ENCODE peak calls at places on chromosomes 6 and 20, in ten cellular contexts. G is neural progenitor cell, C is left ventricle myocardium inferior, N is endothelial cell of umbilical vein, R is mucosa of descending colon, I is cardiac muscle cell, T is ovary, K is lower lobe of right lung, J is osteocyte, F is coronary artery. Q is an unnamed sample.

GRCh38 chr6:98487612-98488011 is 346.8 kb upstream of the POU3F2 start:
- DNase-seq in G (peak), C (no peak), N (no peak), R (no peak), I (peak), T (no peak), K (no peak), J (no peak), F (no peak), Q (no peak)

GRCh38 chr20:49447946-49448809 is 34.3 kb downstream of the KCNB1 start:
- DNase-seq in G (peak), C (peak), N (no peak), R (no peak), I (no peak), T (peak), K (no peak), J (no peak), F (no peak), Q (no peak)

GRCh38 chr6:169160091-169160854 is 93.4 kb downstream of the THBS2 start:
- DNase-seq in G (no peak), C (no peak), N (no peak), R (no peak), I (no peak), T (peak), K (no peak), J (no peak), F (peak), Q (no peak)

GRCh38 chr6:26556263-26557070 is 18.3 kb downstream of the HMGN4 start:
- DNase-seq in G (peak), C (peak), N (peak), R (no peak), I (no peak), T (peak), K (no peak), J (no peak), F (no peak), Q (no peak)

GRCh38 chr20:46979603-46980241 is 85.1 kb downstream of the EYA2 start:
- DNase-seq in G (no peak), C (no peak), N (no peak), R (no peak), I (no peak), T (no peak), K (no peak), J (no peak), F (no peak), Q (no peak)

GRCh38 chr6:113719545-113719944 is 137.6 kb upstream of the MARCKS start:
- DNase-seq in G (no peak), C (no peak), N (no peak), R (no peak), I (no peak), T (no peak), K (no peak), J (no peak), F (no peak), Q (no peak)

GRCh38 chr6:163716690-163717089 is 302.2 kb downstream of the QKI start:
- DNase-seq in G (no peak), C (no peak), N (no peak), R (no peak), I (no peak), T (no peak), K (no peak), J (no peak), F (no peak), Q (no peak)

GRCh38 chr20:420721-421574 is 12.8 kb downstream of the RBCK1 start:
- DNase-seq in G (no peak), C (no peak), N (no peak), R (peak), I (no peak), T (no peak), K (no peak), J (no peak), F (no peak), Q (no peak)

GRCh38 chr20:3646651-3647050 is 16.5 kb downstream of the GFRA4 start:
- DNase-seq in G (no peak), C (no peak), N (no peak), R (no peak), I (no peak), T (no peak), K (no peak), J (no peak), F (no peak), Q (no peak)

GRCh38 chr6:9620263-9620662 is 794.6 kb downstream of the TFAP2A start:
- DNase-seq in G (no peak), C (no peak), N (no peak), R (no peak), I (no peak), T (no peak), K (no peak), J (no peak), F (no peak), Q (no peak)

GRCh38 chr6:45619211-45619760 is 241.6 kb upstream of the SUPT3H start:
- DNase-seq in G (no peak), C (no peak), N (no peak), R (no peak), I (no peak), T (no peak), K (no peak), J (no peak), F (no peak), Q (no peak)

GRCh38 chr6:153301602-153302001 is 170.5 kb upstream of the RGS17 start:
- DNase-seq in G (peak), C (no peak), N (no peak), R (no peak), I (no peak), T (no peak), K (no peak), J (no peak), F (no peak), Q (no peak)

GRCh38 chr6:100096356-100096755 is 102.3 kb upstream of the MCHR2 start:
- DNase-seq in G (no peak), C (no peak), N (no peak), R (no peak), I (no peak), T (no peak), K (no peak), J (no peak), F (no peak), Q (no peak)

GRCh38 chr20:14685179-14685578 is 347.8 kb upstream of the FLRT3 start:
- DNase-seq in G (no peak), C (no peak), N (no peak), R (no peak), I (no peak), T (no peak), K (no peak), J (no peak), F (no peak), Q (no peak)

GRCh38 chr20:51363378-51363777 is 179.1 kb downstream of the NFATC2 start:
- DNase-seq in G (no peak), C (no peak), N (no peak), R (no peak), I (no peak), T (peak), K (no peak), J (no peak), F (no peak), Q (no peak)

GRCh38 chr6:145233955-145234354 is 501.4 kb downstream of the EPM2A start:
- DNase-seq in G (peak), C (no peak), N (no peak), R (no peak), I (no peak), T (no peak), K (no peak), J (no peak), F (no peak), Q (no peak)

GRCh38 chr6:169722362-169723199 is 1.7 kb downstream of the PHF10 start:
- DNase-seq in G (peak), C (peak), N (peak), R (peak), I (peak), T (peak), K (peak), J (no peak), F (no peak), Q (no peak)

GRCh38 chr20:22411568-22412450 is 172.6 kb downstream of the FOXA2 start:
- DNase-seq in G (no peak), C (peak), N (no peak), R (no peak), I (no peak), T (no peak), K (no peak), J (no peak), F (no peak), Q (no peak)

GRCh38 chr6:45543298-45544235 is 165.8 kb upstream of the SUPT3H start:
- DNase-seq in G (no peak), C (no peak), N (no peak), R (no peak), I (no peak), T (no peak), K (no peak), J (no peak), F (no peak), Q (no peak)

GRCh38 chr6:74798302-74798701 is 407.6 kb downstream of the COL12A1 start:
- DNase-seq in G (no peak), C (no peak), N (no peak), R (no peak), I (no peak), T (no peak), K (no peak), J (no peak), F (no peak), Q (no peak)

GRCh38 chr6:115545410-115545986 is 515.2 kb downstream of the FRK start:
- DNase-seq in G (peak), C (no peak), N (no peak), R (no peak), I (peak), T (no peak), K (no peak), J (peak), F (no peak), Q (no peak)

GRCh38 chr6:128422200-128422599 is 98.2 kb downstream of the PTPRK start:
- DNase-seq in G (no peak), C (no peak), N (no peak), R (no peak), I (no peak), T (no peak), K (no peak), J (no peak), F (no peak), Q (no peak)

GRCh38 chr6:82687855-82688254 is 324.2 kb downstream of the TPBG start:
- DNase-seq in G (no peak), C (no peak), N (no peak), R (no peak), I (no peak), T (no peak), K (no peak), J (no peak), F (no peak), Q (no peak)

GRCh38 chr20:4569092-4569491 is 152.6 kb upstream of the PRND start:
- DNase-seq in G (no peak), C (no peak), N (no peak), R (no peak), I (no peak), T (no peak), K (no peak), J (no peak), F (no peak), Q (no peak)

GRCh38 chr20:1301031-1301529 is 27.9 kb downstream of the SDCBP2 start:
- DNase-seq in G (peak), C (no peak), N (peak), R (no peak), I (no peak), T (no peak), K (no peak), J (no peak), F (no peak), Q (no peak)

GRCh38 chr6:30740993-30741784 is 1.3 kb downstream of the FLOT1 start:
- DNase-seq in G (no peak), C (no peak), N (peak), R (no peak), I (no peak), T (no peak), K (no peak), J (no peak), F (no peak), Q (no peak)

GRCh38 chr20:34622821-34623451 is 54.0 kb downstream of the PIGU start:
- DNase-seq in G (no peak), C (no peak), N (no peak), R (no peak), I (no peak), T (no peak), K (peak), J (no peak), F (no peak), Q (peak)

GRCh38 chr6:4858194-4859028 is 82.2 kb downstream of the CDYL start:
- DNase-seq in G (no peak), C (no peak), N (no peak), R (peak), I (no peak), T (no peak), K (no peak), J (no peak), F (no peak), Q (no peak)

GRCh38 chr6:79313254-79313653 is 78.8 kb upstream of the HMGN3 start:
- DNase-seq in G (no peak), C (no peak), N (no peak), R (no peak), I (no peak), T (no peak), K (no peak), J (no peak), F (no peak), Q (no peak)

GRCh38 chr6:39808934-39809333 is 16.8 kb downstream of the DAAM2 start:
- DNase-seq in G (no peak), C (no peak), N (no peak), R (no peak), I (no peak), T (no peak), K (no peak), J (no peak), F (peak), Q (no peak)

GRCh38 chr6:106098383-106099234 is 12.5 kb downstream of the PRDM1 start:
- DNase-seq in G (peak), C (no peak), N (peak), R (peak), I (no peak), T (no peak), K (peak), J (no peak), F (no peak), Q (no peak)

GRCh38 chr6:151175924-151176445 is 63.8 kb upstream of the AKAP12 start:
- DNase-seq in G (no peak), C (no peak), N (no peak), R (no peak), I (no peak), T (no peak), K (no peak), J (no peak), F (no peak), Q (no peak)

GRCh38 chr6:14763139-14763538 is 482.7 kb upstream of the JARID2 start:
- DNase-seq in G (no peak), C (no peak), N (no peak), R (no peak), I (no peak), T (no peak), K (no peak), J (no peak), F (no peak), Q (no peak)

GRCh38 chr6:138410048-138410735 is 6.2 kb downstream of the HEBP2 start:
- DNase-seq in G (no peak), C (no peak), N (no peak), R (no peak), I (no peak), T (no peak), K (peak), J (no peak), F (no peak), Q (peak)

GRCh38 chr6:106702451-106703110 is 73.2 kb downstream of the QRSL1 start:
- DNase-seq in G (no peak), C (no peak), N (no peak), R (no peak), I (no peak), T (no peak), K (peak), J (peak), F (no peak), Q (no peak)

GRCh38 chr6:138944412-138944811 is 43.6 kb downstream of the REPS1 start:
- DNase-seq in G (no peak), C (no peak), N (peak), R (no peak), I (no peak), T (no peak), K (no peak), J (no peak), F (no peak), Q (no peak)

DNA sequence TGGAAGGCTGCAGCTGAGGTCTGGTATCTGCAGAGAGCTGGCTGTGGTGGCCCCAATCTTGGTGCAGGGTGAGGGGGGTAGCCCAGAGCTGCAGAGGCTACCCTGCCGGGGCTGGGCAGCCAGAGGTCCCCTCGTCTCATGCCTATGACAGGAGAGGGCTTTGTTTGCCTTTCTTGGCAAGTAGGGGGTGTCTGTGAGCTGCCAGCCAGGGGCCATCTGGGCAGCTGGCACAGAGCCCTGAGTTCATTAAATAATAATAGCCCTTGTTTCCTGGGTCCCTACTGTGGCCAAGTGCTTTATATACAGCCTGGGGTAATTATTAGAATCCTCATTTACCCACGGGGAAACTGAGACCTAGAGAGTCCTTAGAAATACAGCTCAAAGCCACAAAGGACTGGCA is 66.6 kb downstream of the EZR start:
- DNase-seq in G (peak), C (peak), N (no peak), R (no peak), I (no peak), T (no peak), K (no peak), J (no peak), F (no peak), Q (no peak)
- TF ChIP-seq CTCF in G (peak), C (peak), N (no peak), R (no peak), I (peak), T (no peak), K (no peak), J (peak), F (no peak), Q (no peak)

DNA sequence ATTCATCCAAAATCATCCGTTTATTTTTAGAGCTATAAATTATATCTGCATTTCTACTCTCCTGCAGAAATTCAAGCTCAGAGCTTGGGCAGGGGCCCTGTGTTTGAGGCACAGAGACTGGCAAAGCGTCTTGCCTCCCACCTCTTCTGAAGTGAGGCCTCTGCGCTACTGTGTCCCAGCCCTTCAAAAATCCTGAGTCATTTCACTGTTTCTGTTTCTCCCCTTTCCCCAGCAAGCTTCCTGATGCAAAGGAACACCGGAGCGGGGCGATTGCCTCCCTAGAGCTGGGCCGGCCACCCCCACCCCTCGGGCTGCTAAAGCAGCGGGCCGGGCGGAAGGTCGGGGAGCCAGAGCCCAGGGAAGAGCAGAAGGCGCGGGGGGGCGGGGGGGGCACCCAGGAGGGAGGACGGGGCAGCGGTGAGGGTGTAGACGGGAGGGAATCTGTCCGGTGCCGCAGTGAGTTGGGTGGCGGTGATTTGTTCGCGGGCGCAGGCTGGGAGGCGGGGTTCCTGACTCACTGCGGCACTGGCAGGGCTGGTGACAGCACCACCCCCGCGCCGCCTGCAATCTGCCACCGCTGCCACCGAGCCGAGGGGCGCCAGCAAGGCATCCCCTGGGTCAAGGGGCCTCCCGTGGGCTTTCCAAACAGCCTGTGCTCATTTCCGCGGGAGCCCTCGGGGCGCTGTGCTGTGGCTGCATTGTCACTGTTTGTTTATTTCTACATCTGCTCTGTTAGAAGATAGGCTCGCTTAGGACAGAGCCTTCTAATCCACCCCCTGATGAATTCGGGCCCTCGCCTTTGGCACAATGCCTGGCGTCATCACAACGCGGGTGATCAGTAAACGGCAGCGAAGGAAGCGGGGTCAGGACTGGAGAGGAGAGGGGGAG is 46.5 kb upstream of the SNAP25 start:
- DNase-seq in G (peak), C (no peak), N (peak), R (peak), I (peak), T (peak), K (peak), J (no peak), F (no peak), Q (peak)
- TF ChIP-seq CTCF in G (peak), C (no peak), N (no peak), R (no peak), I (no peak), T (no peak), K (no peak), J (no peak), F (no peak), Q (no peak)

GRCh38 chr6:36243562-36244212 is 26.2 kb upstream of the PNPLA1 start:
- DNase-seq in G (no peak), C (no peak), N (no peak), R (no peak), I (no peak), T (no peak), K (no peak), J (no peak), F (no peak), Q (no peak)

GRCh38 chr6:36246511-36247268 is 23.2 kb upstream of the PNPLA1 start:
- DNase-seq in G (no peak), C (no peak), N (no peak), R (no peak), I (no peak), T (no peak), K (no peak), J (no peak), F (no peak), Q (peak)

GRCh38 chr6:36244641-36245280 is 25.1 kb upstream of the PNPLA1 start:
- DNase-seq in G (peak), C (no peak), N (peak), R (no peak), I (no peak), T (no peak), K (no peak), J (no peak), F (no peak), Q (no peak)

GRCh38 chr6:36247691-36248090 is 22.2 kb upstream of the PNPLA1 start:
- DNase-seq in G (no peak), C (no peak), N (peak), R (no peak), I (no peak), T (no peak), K (no peak), J (no peak), F (no peak), Q (no peak)

GRCh38 chr6:36245572-36246031 is 24.3 kb upstream of the PNPLA1 start:
- DNase-seq in G (peak), C (no peak), N (no peak), R (peak), I (no peak), T (no peak), K (no peak), J (no peak), F (no peak), Q (no peak)
- TF ChIP-seq CTCF in G (peak), C (no peak), N (peak), R (no peak), I (peak), T (no peak), K (no peak), J (no peak), F (no peak), Q (peak)

DNA sequence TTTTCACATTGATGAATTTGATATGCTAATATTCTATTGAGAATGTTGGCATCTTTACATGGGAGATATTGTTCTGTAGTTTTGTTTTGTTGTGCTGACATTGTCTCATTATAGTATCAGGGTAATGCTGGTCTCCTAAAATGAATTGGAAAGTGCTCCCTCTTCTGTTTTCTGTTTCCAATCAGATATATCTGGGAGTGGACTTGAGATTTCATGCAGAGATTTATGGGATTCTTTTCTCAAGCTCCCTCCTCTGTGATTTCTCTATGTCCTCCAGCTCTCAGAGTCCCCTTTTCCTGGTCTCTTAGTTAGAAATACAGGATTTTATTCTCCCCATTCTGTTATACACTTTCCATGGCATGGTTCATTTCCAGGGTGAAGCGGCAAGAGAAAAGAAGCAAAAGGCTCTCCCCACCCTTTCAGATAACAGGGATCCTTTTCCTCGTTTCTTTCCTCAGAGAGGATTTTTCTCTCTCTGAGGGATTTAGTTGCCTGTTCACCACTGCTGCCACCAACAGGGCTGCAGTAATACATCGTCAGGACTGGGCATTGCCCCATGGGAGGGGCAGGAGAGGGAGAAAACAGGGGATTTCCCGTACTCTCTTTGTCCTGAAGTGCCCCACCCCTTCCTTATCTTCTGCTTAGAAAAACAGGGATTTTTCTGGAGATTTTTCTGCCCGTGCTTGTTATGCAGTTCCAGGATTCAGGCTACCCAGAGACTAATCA is 59.3 kb upstream of the STMND1 start:
- DNase-seq in G (peak), C (no peak), N (peak), R (peak), I (peak), T (no peak), K (no peak), J (no peak), F (no peak), Q (no peak)
- TF ChIP-seq CTCF in G (peak), C (peak), N (peak), R (peak), I (peak), T (no peak), K (no peak), J (peak), F (no peak), Q (no peak)

Q was measured in CD14-positive monocyte.